ENCODE peak calls at places on chromosomes 13 and 19, in seven cellular contexts. S is AG09319; Y is IMR-90; I is fibroblast of pulmonary artery; C is right lobe of liver; R is CD4-positive, alpha-beta T cell; Z is cardiac fibroblast. Q is an unnamed sample.

GRCh38 chr19:48631254-48631653 is 5.9 kb downstream of the DBP start:
- DNase-seq in S (no peak), R (no peak), I (no peak), Y (no peak), Z (no peak), C (peak; percentile 50), Q (no peak)

GRCh38 chr13:35596299-35596698 is 119.8 kb upstream of the MAB21L1 start:
- DNase-seq in I (no peak), C (no peak), Y (no peak), R (no peak), S (no peak), Z (no peak), Q (no peak)

GRCh38 chr13:38386421-38386820 is 36.8 kb downstream of the UFM1 start:
- DNase-seq in C (no peak), Z (peak; percentile 12), S (no peak), Y (peak; percentile 3), R (no peak), I (peak; percentile 47), Q (no peak)

GRCh38 chr19:17339088-17339741 is 1.9 kb downstream of the GTPBP3 start:
- DNase-seq in I (no peak), Z (no peak), Y (no peak), S (no peak), C (no peak), R (no peak), Q (peak; percentile 43)

GRCh38 chr19:43316591-43317319 is 36.7 kb upstream of the CD177 start:
- DNase-seq in S (no peak), R (no peak), I (peak; percentile 11), Y (peak; percentile 45), Z (no peak), C (no peak), Q (peak; percentile 40)

GRCh38 chr19:41195675-41196497 is 2.9 kb downstream of the CYP2S1 start:
- DNase-seq in R (no peak), S (no peak), I (no peak), Y (peak; percentile 86), Z (no peak), C (no peak), Q (no peak)

GRCh38 chr13:90968510-90968909 is 379.0 kb upstream of the MIR17HG start:
- DNase-seq in S (no peak), Z (peak; percentile 21), Y (no peak), R (no peak), I (peak; percentile 10), C (no peak), Q (peak; percentile 28)

GRCh38 chr13:49669735-49670309 is 21.5 kb downstream of the EBPL start:
- DNase-seq in I (peak; percentile 86), Z (peak; percentile 78), R (no peak), S (peak; percentile 37), Y (peak; percentile 81), C (peak; percentile 63), Q (peak; percentile 49)

GRCh38 chr13:35346494-35346893 is 130.0 kb downstream of the MAB21L1 start:
- DNase-seq in Y (no peak), C (no peak), R (no peak), Z (no peak), S (no peak), I (no peak), Q (no peak)

GRCh38 chr19:5436101-5436947 is 18.9 kb upstream of the ZNRF4 start:
- DNase-seq in Z (peak; percentile 41), I (peak; percentile 45), S (no peak), R (no peak), C (no peak), Y (peak; percentile 73), Q (peak; percentile 90)

GRCh38 chr13:32330438-32330837 is 15.1 kb downstream of the BRCA2 start:
- DNase-seq in Z (peak; percentile 79), Y (peak; percentile 71), C (no peak), R (no peak), I (peak; percentile 90), S (peak; percentile 62), Q (no peak)

GRCh38 chr13:47455581-47455980 is 545.5 kb downstream of the SUCLA2 start:
- DNase-seq in I (peak; percentile 23), Y (no peak), Z (no peak), R (no peak), S (no peak), C (no peak), Q (no peak)

GRCh38 chr19:51810228-51810627 is 15.3 kb downstream of the FPR3 start:
- DNase-seq in C (no peak), Z (peak; percentile 66), Y (no peak), I (peak; percentile 21), S (no peak), R (no peak), Q (no peak)
- TF ChIP-seq CTCF in C (no peak), Z (no peak), Y (no peak), I (no peak), S (no peak), R (no peak), Q (no peak)

DNA sequence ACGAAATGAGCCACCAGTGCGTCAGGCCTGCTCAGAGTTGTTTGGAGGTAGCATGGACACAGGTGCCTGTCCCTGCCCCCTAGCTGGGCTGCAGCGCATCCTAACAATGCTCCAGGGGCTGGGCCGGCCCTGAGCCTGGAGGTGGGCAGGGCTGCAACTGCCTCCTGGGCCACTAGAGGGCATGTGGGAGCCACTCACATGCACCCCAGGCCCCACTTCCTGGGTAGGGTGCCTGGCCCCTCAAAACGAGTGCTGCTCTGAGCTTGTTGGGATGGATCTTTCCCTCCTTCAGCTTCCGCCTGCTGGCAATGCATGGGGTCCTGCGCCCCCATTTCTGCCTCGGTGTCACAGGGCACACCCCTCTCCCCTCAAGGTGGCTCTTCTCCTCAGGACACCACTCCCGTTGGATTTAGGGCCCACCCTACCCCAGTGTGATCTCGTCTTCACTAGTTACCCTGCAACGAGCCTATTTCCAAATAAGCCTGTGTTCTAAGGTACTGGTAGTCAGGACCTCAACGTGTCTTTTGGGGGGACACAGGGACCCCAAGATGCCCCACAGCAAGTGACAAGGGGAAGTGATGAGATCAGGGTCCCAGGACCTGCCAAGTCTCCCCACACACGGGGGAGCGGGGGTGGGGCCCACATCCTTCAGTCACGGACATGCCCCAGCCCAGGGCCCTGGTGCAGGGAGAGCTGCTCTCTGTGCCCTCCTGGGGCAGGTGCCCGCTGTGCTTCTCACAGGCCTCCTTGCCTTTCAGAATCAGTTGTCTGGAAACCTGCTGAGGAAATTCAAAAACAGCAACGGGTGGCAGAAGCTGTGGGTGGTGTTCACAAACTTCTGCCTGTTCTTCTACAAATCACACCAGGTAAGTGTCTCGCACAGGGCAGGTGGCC is 131.3 kb downstream of the STK24 start:
- DNase-seq in Z (peak; percentile 59), C (peak; percentile 76), Y (peak; percentile 41), I (peak; percentile 51), S (no peak), R (peak; percentile 72), Q (peak; percentile 82)
- TF ChIP-seq CTCF in Z (peak; percentile 97), C (peak; percentile 97), Y (peak; percentile 84), I (peak; percentile 92), S (peak; percentile 99), R (peak; percentile 97), Q (peak; percentile 96)

GRCh38 chr13:94549241-94550029 is 46.5 kb downstream of the TGDS start:
- DNase-seq in S (peak; percentile 94), I (peak; percentile 95), Z (peak; percentile 97), Y (peak; percentile 96), R (peak; percentile 87), C (peak; percentile 90), Q (peak; percentile 93)
- TF ChIP-seq CTCF in S (no peak), I (no peak), Z (no peak), Y (no peak), R (no peak), C (no peak), Q (no peak)

DNA sequence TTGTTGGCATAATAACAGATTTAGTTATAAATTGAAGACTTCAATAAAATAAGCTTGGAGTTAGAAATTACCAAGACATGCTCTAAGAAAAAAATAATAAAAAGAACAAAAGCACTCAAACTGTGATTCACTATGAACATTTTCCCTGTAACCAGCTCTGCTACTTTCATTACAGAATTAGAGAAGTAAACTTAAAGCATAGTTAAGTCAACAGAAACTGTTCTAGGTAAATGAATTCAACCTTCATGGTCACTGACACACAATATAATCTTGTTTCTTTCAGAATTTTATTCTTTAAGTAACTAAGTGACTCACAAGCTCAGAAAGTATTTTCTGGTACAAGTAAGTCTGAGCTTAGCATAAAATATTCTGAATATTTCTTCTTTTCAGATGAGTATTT is 136.3 kb downstream of the KLF5 start:
- DNase-seq in Y (no peak), S (no peak), C (no peak), I (no peak), Z (no peak), R (no peak), Q (no peak)
- TF ChIP-seq CTCF in Y (no peak), S (no peak), C (no peak), I (no peak), Z (no peak), R (no peak), Q (no peak)

DNA sequence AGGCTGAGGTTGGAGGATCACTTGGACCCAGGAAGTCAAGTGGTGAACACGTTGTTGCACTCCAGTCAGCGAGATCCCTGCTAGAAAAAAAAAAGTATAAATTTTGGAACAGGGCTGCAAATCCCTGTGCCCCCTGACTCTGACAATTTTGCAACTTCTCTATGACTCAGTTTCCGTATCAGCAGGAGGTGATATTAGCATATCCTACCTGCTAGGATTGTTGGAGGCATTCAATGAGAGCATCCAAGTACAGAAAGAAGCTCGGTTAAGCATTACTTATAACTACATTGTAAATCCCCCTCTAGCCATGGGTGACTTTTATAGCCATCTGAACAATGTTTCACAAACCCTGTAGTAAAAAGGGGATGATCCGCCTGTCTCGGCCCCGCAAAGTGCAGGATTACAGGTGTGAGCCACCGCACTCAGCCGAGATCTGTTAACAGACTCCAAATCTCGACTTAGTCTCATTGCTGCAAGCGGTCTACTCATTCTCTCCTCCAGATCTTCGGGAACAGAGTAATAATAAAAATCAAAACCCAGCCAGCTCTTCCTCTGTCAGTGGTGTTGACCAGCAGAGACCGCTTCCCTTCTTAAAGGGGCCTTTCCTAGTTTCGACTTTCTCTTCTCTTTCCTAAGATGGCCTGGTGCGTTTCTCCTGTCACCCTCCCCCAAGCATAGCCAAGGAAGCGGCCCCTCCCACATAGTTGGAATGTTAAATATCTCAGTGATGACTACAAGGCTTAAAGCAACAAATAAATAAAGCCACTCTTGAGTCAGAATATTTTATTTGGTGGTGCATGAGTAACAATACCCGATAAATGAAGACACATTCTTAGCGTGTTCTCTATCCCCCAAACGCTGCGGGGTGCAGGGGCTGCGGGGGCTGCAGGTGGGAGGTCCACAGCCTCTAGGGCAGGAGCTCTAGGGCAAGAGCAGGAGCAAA is 10.3 kb upstream of the BICRA start:
- DNase-seq in R (no peak), I (peak; percentile 95), C (no peak), Y (peak; percentile 96), Z (peak; percentile 96), S (peak; percentile 79), Q (no peak)
- TF ChIP-seq CTCF in R (no peak), I (no peak), C (no peak), Y (no peak), Z (no peak), S (no peak), Q (no peak)

DNA sequence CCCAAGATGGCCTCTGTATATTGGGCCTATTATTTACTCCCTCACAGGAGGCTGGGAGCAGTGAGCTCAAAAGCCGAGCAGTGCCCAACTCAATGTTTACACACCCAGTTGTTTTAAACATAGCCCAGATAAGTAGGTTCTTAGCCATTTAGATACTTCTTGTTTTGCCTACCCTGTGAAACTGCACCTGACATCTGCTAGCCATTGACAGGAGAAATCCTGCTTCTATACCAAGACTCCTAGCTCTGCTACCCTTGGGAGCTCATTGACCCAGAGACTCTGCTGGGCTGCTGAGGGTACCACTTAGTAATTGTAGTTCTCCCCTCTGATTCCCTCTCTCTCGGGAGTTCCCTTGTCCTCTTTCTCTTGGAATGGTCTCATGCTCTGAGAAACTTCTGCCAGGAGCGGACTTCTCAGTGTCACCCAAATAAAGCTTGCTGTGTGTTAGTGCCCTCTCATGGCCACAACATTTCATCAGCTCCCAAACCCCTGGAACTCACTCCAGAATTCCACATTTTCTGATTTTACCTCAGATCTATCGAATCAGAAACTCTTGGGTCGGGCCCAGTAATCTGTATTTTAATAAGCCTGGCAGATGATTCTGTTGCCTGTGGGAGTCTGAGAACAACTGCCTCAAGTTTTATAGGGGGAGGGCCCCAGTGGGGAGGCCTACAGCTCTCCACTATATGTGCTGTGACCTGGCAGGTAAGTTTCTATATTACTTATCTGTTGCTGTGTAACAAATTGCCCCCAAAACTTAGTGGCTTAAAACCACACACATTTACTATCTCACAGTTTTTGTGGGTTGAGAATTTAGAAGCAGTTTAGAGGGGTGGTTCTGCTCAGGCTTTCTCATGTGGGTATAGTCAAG is 221.1 kb downstream of the TDRD3 start:
- DNase-seq in S (peak; percentile 4), Z (peak; percentile 56), Y (peak; percentile 36), C (no peak), R (no peak), I (peak; percentile 58), Q (no peak)
- TF ChIP-seq CTCF in S (peak; percentile 64), Z (peak; percentile 72), Y (peak; percentile 47), C (no peak), R (no peak), I (peak; percentile 51), Q (peak; percentile 13)